ENCODE peak calls at places on chromosome 4, in ten cellular contexts. K, A, Z, N, D, V, F, B, P and C are unnamed samples.

GRCh38 chr4:168710353-168710946 is 213.6 kb downstream of the PALLD start:
- DNase-seq in B (no peak), P (no peak), V (no peak), N (no peak), A (no peak), F (no peak), Z (peak), K (peak), D (no peak), C (peak)

GRCh38 chr4:123599920-123600394 is 203.4 kb downstream of the SPRY1 start:
- DNase-seq in V (peak), P (peak), F (peak), N (peak), A (no peak), K (peak), D (peak), B (peak), Z (peak), C (peak)

GRCh38 chr4:113978561-113979156 is 788 bp downstream of the ARSJ start:
- DNase-seq in B (no peak), D (no peak), A (no peak), V (no peak), K (no peak), N (no peak), F (no peak), P (no peak), Z (no peak), C (no peak)

GRCh38 chr4:2424581-2424980 is 5.8 kb downstream of the CFAP99 start:
- DNase-seq in B (no peak), A (no peak), P (no peak), V (no peak), Z (no peak), D (no peak), N (no peak), K (no peak), F (no peak), C (no peak)

GRCh38 chr4:110516106-110516922 is 40.4 kb downstream of the ENPEP start:
- DNase-seq in B (peak), D (peak), Z (peak), N (peak), F (peak), A (peak), K (peak), V (peak), P (peak), C (peak)

GRCh38 chr4:10001757-10002156 is 19.5 kb downstream of the SLC2A9 start:
- DNase-seq in N (no peak), P (no peak), Z (no peak), K (no peak), B (no peak), A (no peak), F (no peak), D (no peak), V (no peak), C (no peak)

GRCh38 chr4:172007889-172008288 is 194.7 kb downstream of the GALNTL6 start:
- DNase-seq in N (no peak), D (no peak), P (no peak), A (no peak), V (no peak), F (no peak), Z (no peak), K (no peak), B (no peak), C (no peak)

GRCh38 chr4:122285285-122285684 is 93.5 kb upstream of the ADAD1 start:
- DNase-seq in B (no peak), V (no peak), P (no peak), F (no peak), A (no peak), D (no peak), Z (no peak), N (no peak), K (no peak), C (no peak)

GRCh38 chr4:127809173-127809800 is 27.2 kb downstream of the HSPA4L start:
- DNase-seq in K (no peak), B (no peak), Z (no peak), V (no peak), A (no peak), P (no peak), N (no peak), F (no peak), D (no peak), C (no peak)

GRCh38 chr4:2688697-2689096 is 67.4 kb downstream of the TNIP2 start:
- DNase-seq in F (no peak), D (no peak), A (no peak), V (no peak), Z (no peak), B (no peak), N (no peak), K (no peak), P (no peak), C (no peak)

GRCh38 chr4:166924456-166924855 is 309.8 kb downstream of the SPOCK3 start:
- DNase-seq in B (no peak), D (no peak), Z (no peak), N (no peak), F (no peak), P (no peak), K (no peak), A (no peak), V (no peak), C (no peak)

GRCh38 chr4:90002406-90003040 is 107.9 kb downstream of the MMRN1 start:
- DNase-seq in K (no peak), N (no peak), B (no peak), A (peak), V (no peak), Z (no peak), F (no peak), D (no peak), P (no peak), C (no peak)

GRCh38 chr4:103118171-103118570 is 18.5 kb upstream of the BDH2 start:
- DNase-seq in K (no peak), A (no peak), N (no peak), Z (no peak), V (no peak), B (no peak), D (no peak), P (no peak), F (no peak), C (no peak)

GRCh38 chr4:189815404-189816192 is 125.1 kb upstream of the FRG1 start:
- DNase-seq in A (no peak), K (no peak), P (no peak), N (no peak), V (no peak), B (no peak), Z (no peak), F (no peak), D (no peak), C (no peak)

GRCh38 chr4:113882668-113883067 is 96.8 kb downstream of the ARSJ start:
- DNase-seq in N (no peak), K (no peak), F (no peak), Z (no peak), V (no peak), D (no peak), P (no peak), B (no peak), A (no peak), C (no peak)

GRCh38 chr4:48081196-48081595 is 52.9 kb downstream of the TXK start:
- DNase-seq in N (no peak), A (no peak), V (no peak), B (no peak), P (no peak), K (no peak), Z (no peak), F (no peak), D (no peak), C (no peak)